ENCODE peak calls at places on chromosomes 16 and 17, in four cellular contexts. E is fibroblast of the aortic adventitia, L is ascending aorta, S is HEK293T. Y is an unnamed sample.

GRCh38 chr17:83160443-83161297 is 81.3 kb downstream of the METRNL start:
- DNase-seq in S (no peak), E (no peak), L (no peak), Y (no peak)

GRCh38 chr17:50550661-50551432 is 3.9 kb downstream of the SPATA20 start:
- DNase-seq in S (peak), L (peak), E (peak), Y (peak)

GRCh38 chr17:61203765-61204164 is 195.9 kb upstream of the TBX2 start:
- DNase-seq in S (no peak), L (no peak), E (no peak), Y (no peak)

GRCh38 chr16:11884035-11884434 is 31.7 kb downstream of the GSPT1 start:
- DNase-seq in S (no peak), E (no peak), L (no peak), Y (no peak)

GRCh38 chr17:66964083-66964771 is at the start of gene CACNG4:
- DNase-seq in E (no peak), S (peak), L (no peak), Y (no peak)

GRCh38 chr17:27540300-27541105 is 84.3 kb downstream of the KSR1 start:
- DNase-seq in L (peak), S (no peak), E (peak), Y (peak)

GRCh38 chr16:22848451-22848850 is 34.5 kb downstream of the HS3ST2 start:
- DNase-seq in E (no peak), S (no peak), L (no peak), Y (no peak)

GRCh38 chr17:67063146-67063545 is 18.8 kb downstream of the CACNG1 start:
- DNase-seq in S (no peak), E (no peak), L (no peak), Y (no peak)

GRCh38 chr17:9969301-9969935 is 64.3 kb upstream of the RCVRN start:
- DNase-seq in L (no peak), S (no peak), E (no peak), Y (no peak)

GRCh38 chr16:71423016-71423415 is 18.8 kb downstream of the TLE7 start:
- DNase-seq in E (no peak), S (no peak), L (no peak), Y (no peak)

GRCh38 chr17:72392056-72393010 is 271.5 kb downstream of the SOX9 start:
- DNase-seq in S (no peak), L (no peak), E (peak), Y (no peak)

GRCh38 chr17:80145076-80146075 is 1.6 kb downstream of the EIF4A3 start:
- DNase-seq in S (no peak), L (no peak), E (no peak), Y (no peak)